ENCODE peak calls at places on chromosome 12, in four cellular contexts. One of them, this sample, is unnamed.

GRCh38 chr12:111578276-111578970 is 20.7 kb downstream of the ATXN2 start:
- DNase-seq in astrocyte of the spinal cord: peak; percentile 76
- DNase-seq in posterior cingulate gyrus: no peak
- DNase-seq in HS-5: no peak
- DNase-seq in this sample: no peak

GRCh38 chr12:99960312-99960711 is 24.4 kb downstream of the ANKS1B start:
- DNase-seq in astrocyte of the spinal cord: no peak
- DNase-seq in HS-5: no peak
- DNase-seq in posterior cingulate gyrus: no peak
- DNase-seq in this sample: no peak

GRCh38 chr12:72434989-72435388 is 162.8 kb downstream of the TRHDE start:
- DNase-seq in posterior cingulate gyrus: no peak
- DNase-seq in astrocyte of the spinal cord: no peak
- DNase-seq in HS-5: no peak
- DNase-seq in this sample: no peak

GRCh38 chr12:46675736-46676135 is 150.1 kb downstream of the SLC38A4 start:
- DNase-seq in HS-5: no peak
- DNase-seq in astrocyte of the spinal cord: peak; percentile 52
- DNase-seq in posterior cingulate gyrus: no peak
- DNase-seq in this sample: no peak

GRCh38 chr12:84596276-84596675 is 316.3 kb downstream of the SLC6A15 start:
- DNase-seq in astrocyte of the spinal cord: no peak
- DNase-seq in posterior cingulate gyrus: no peak
- DNase-seq in HS-5: no peak
- DNase-seq in this sample: no peak

GRCh38 chr12:11648514-11649412 is 711 bp upstream of the ETV6 start:
- DNase-seq in astrocyte of the spinal cord: peak; percentile 87
- DNase-seq in HS-5: peak; percentile 81
- DNase-seq in posterior cingulate gyrus: peak; percentile 33
- DNase-seq in this sample: peak; percentile 79

GRCh38 chr12:114858388-114859146 is 174.6 kb upstream of the TBX3 start:
- DNase-seq in HS-5: no peak
- DNase-seq in posterior cingulate gyrus: no peak
- DNase-seq in astrocyte of the spinal cord: no peak
- DNase-seq in this sample: no peak

GRCh38 chr12:112992541-112993398 is 14.5 kb downstream of the OAS2 start:
- DNase-seq in astrocyte of the spinal cord: peak; percentile 73
- DNase-seq in HS-5: peak; percentile 15
- DNase-seq in posterior cingulate gyrus: no peak
- DNase-seq in this sample: peak; percentile 62

GRCh38 chr12:25942709-25943108 is 15.8 kb upstream of the RASSF8 start:
- DNase-seq in posterior cingulate gyrus: no peak
- DNase-seq in HS-5: no peak
- DNase-seq in astrocyte of the spinal cord: no peak
- DNase-seq in this sample: no peak

GRCh38 chr12:123427036-123427769 is 9.3 kb downstream of the RILPL2 start:
- DNase-seq in posterior cingulate gyrus: no peak
- DNase-seq in astrocyte of the spinal cord: no peak
- DNase-seq in HS-5: no peak
- DNase-seq in this sample: peak; percentile 94

GRCh38 chr12:18689781-18690180 is 48.0 kb downstream of the PLCZ1 start:
- DNase-seq in HS-5: no peak
- DNase-seq in astrocyte of the spinal cord: no peak
- DNase-seq in posterior cingulate gyrus: no peak
- DNase-seq in this sample: no peak

GRCh38 chr12:29902043-29902442 is 118.3 kb upstream of the TMTC1 start:
- DNase-seq in HS-5: no peak
- DNase-seq in astrocyte of the spinal cord: no peak
- DNase-seq in posterior cingulate gyrus: no peak
- DNase-seq in this sample: no peak

GRCh38 chr12:121261397-121261796 is 35.1 kb downstream of the CAMKK2 start:
- DNase-seq in posterior cingulate gyrus: no peak
- DNase-seq in HS-5: no peak
- DNase-seq in astrocyte of the spinal cord: no peak
- DNase-seq in this sample: no peak

GRCh38 chr12:85662209-85662607 is 174.0 kb downstream of the RASSF9 start:
- DNase-seq in astrocyte of the spinal cord: no peak
- DNase-seq in HS-5: no peak
- DNase-seq in posterior cingulate gyrus: no peak
- DNase-seq in this sample: no peak

GRCh38 chr12:45934956-45935355 is 55.4 kb downstream of the SCAF11 start:
- DNase-seq in HS-5: no peak
- DNase-seq in astrocyte of the spinal cord: no peak
- DNase-seq in posterior cingulate gyrus: no peak
- DNase-seq in this sample: no peak

GRCh38 chr12:124867389-124867930 is 3.8 kb upstream of the SCARB1 start:
- DNase-seq in posterior cingulate gyrus: no peak
- DNase-seq in HS-5: peak; percentile 2
- DNase-seq in astrocyte of the spinal cord: peak; percentile 33
- DNase-seq in this sample: no peak

GRCh38 chr12:132009336-132009859 is 59.7 kb downstream of the EP400 start:
- DNase-seq in astrocyte of the spinal cord: no peak
- DNase-seq in HS-5: no peak
- DNase-seq in posterior cingulate gyrus: no peak
- DNase-seq in this sample: no peak

GRCh38 chr12:132653567-132654290 is 33.4 kb downstream of the POLE start:
- DNase-seq in posterior cingulate gyrus: no peak
- DNase-seq in astrocyte of the spinal cord: no peak
- DNase-seq in HS-5: no peak
- DNase-seq in this sample: no peak

GRCh38 chr12:102694913-102695312 is 214.6 kb upstream of the IGF1 start:
- DNase-seq in posterior cingulate gyrus: no peak
- DNase-seq in astrocyte of the spinal cord: no peak
- DNase-seq in HS-5: no peak
- DNase-seq in this sample: no peak

GRCh38 chr12:120625557-120626419 is 14.6 kb upstream of the CABP1 start:
- DNase-seq in HS-5: no peak
- DNase-seq in astrocyte of the spinal cord: no peak
- DNase-seq in posterior cingulate gyrus: no peak
- DNase-seq in this sample: peak; percentile 36

GRCh38 chr12:92502417-92503028 is 200.3 kb upstream of the PLEKHG7 start:
- DNase-seq in posterior cingulate gyrus: no peak
- DNase-seq in astrocyte of the spinal cord: no peak
- DNase-seq in HS-5: no peak
- DNase-seq in this sample: no peak

GRCh38 chr12:54359762-54360351 is 4.4 kb downstream of the GPR84 start:
- DNase-seq in posterior cingulate gyrus: no peak
- DNase-seq in astrocyte of the spinal cord: no peak
- DNase-seq in HS-5: no peak
- DNase-seq in this sample: no peak

GRCh38 chr12:106149096-106149784 is 10.5 kb upstream of the NUAK1 start:
- DNase-seq in posterior cingulate gyrus: no peak
- DNase-seq in astrocyte of the spinal cord: peak; percentile 40
- DNase-seq in HS-5: no peak
- DNase-seq in this sample: no peak

GRCh38 chr12:94841904-94842610 is 161.4 kb downstream of the NDUFA12 start:
- DNase-seq in HS-5: no peak
- DNase-seq in astrocyte of the spinal cord: no peak
- DNase-seq in posterior cingulate gyrus: no peak
- DNase-seq in this sample: no peak